ENCODE peak calls at places on chromosome 18, in five cellular contexts. F, W, O, K and J are unnamed samples.

GRCh38 chr18:5451130-5451529 is 92.7 kb downstream of the EPB41L3 start:
- DNase-seq in W (no peak), O (no peak), F (no peak), K (no peak), J (no peak)

GRCh38 chr18:22172594-22173049 is 3.2 kb downstream of the GATA6 start:
- DNase-seq in W (peak), K (no peak), O (no peak), F (no peak), J (peak)

GRCh38 chr18:9441061-9441460 is 34.3 kb upstream of the RALBP1 start:
- DNase-seq in O (no peak), W (no peak), F (no peak), K (no peak), J (no peak)

GRCh38 chr18:46706968-46707367 is 49.9 kb downstream of the ST8SIA5 start:
- DNase-seq in F (peak), K (no peak), O (no peak), W (no peak), J (no peak)

GRCh38 chr18:51751901-51752300 is 554.4 kb upstream of the MEX3C start:
- DNase-seq in W (no peak), K (no peak), O (no peak), F (no peak), J (no peak)

GRCh38 chr18:5966514-5966913 is 71.2 kb upstream of the TMEM200C start:
- DNase-seq in K (no peak), F (no peak), O (no peak), W (no peak), J (no peak)

GRCh38 chr18:1663879-1664705 is 759.4 kb downstream of the ADCYAP1 start:
- DNase-seq in F (peak), W (peak), O (peak), K (no peak), J (peak)

GRCh38 chr18:59736061-59736460 is 38.8 kb upstream of the CCBE1 start:
- DNase-seq in K (no peak), O (no peak), W (no peak), F (no peak), J (no peak)

GRCh38 chr18:46335551-46336059 is 231.4 kb downstream of the HAUS1 start:
- DNase-seq in O (peak), W (no peak), F (no peak), K (no peak), J (no peak)

GRCh38 chr18:37668971-37669747 is 103.6 kb upstream of the CELF4 start:
- DNase-seq in W (no peak), F (no peak), O (no peak), K (no peak), J (peak)

GRCh38 chr18:42364042-42364441 is 409.0 kb downstream of the PIK3C3 start:
- DNase-seq in O (no peak), F (no peak), K (no peak), W (no peak), J (no peak)

GRCh38 chr18:10689231-10689953 is 163.6 kb downstream of the NAPG start:
- DNase-seq in F (no peak), O (no peak), W (no peak), K (no peak), J (peak)

GRCh38 chr18:8984131-8984670 is 118.3 kb upstream of the NDUFV2 start:
- DNase-seq in K (no peak), W (no peak), O (no peak), F (no peak), J (no peak)

GRCh38 chr18:76491801-76492668 is 3.0 kb downstream of the ZNF516 start:
- DNase-seq in F (peak), O (peak), K (peak), W (peak), J (peak)

GRCh38 chr18:55414475-55414874 is 173.5 kb downstream of the TCF4 start:
- DNase-seq in K (no peak), F (no peak), W (no peak), O (no peak), J (no peak)

GRCh38 chr18:46858290-46858689 is 59.0 kb downstream of the PIAS2 start:
- DNase-seq in F (no peak), O (no peak), K (no peak), W (no peak), J (no peak)

GRCh38 chr18:74368901-74369705 is 53.5 kb downstream of the C18orf63 start:
- DNase-seq in K (no peak), F (no peak), O (no peak), W (no peak), J (no peak)

GRCh38 chr18:75290737-75291358 is 80.3 kb downstream of the TSHZ1 start:
- DNase-seq in F (no peak), K (no peak), O (no peak), W (no peak), J (no peak)

GRCh38 chr18:46917108-46917807 is at the start of the genes KATNAL2 and PIAS2:
- DNase-seq in W (peak), F (peak), O (peak), K (peak), J (peak)

GRCh38 chr18:23740105-23740830 is 51.0 kb downstream of the LAMA3 start:
- DNase-seq in O (no peak), K (no peak), F (peak), W (no peak), J (peak)

GRCh38 chr18:72174972-72175649 is 369.0 kb downstream of the CBLN2 start:
- DNase-seq in O (no peak), W (no peak), F (no peak), K (no peak), J (no peak)

GRCh38 chr18:10499230-10499629 is 26.6 kb upstream of the NAPG start:
- DNase-seq in O (no peak), W (no peak), K (no peak), F (no peak), J (no peak)

GRCh38 chr18:9755603-9756002 is 47.5 kb downstream of the RAB31 start:
- DNase-seq in F (peak), O (no peak), W (no peak), K (no peak), J (peak)

GRCh38 chr18:54215069-54215468 is 9.4 kb downstream of the MBD2 start:
- DNase-seq in K (no peak), W (no peak), O (no peak), F (peak), J (peak)

GRCh38 chr18:32049393-32050161 is 31.0 kb downstream of the RNF125 start:
- DNase-seq in K (peak), W (peak), O (peak), F (peak), J (no peak)
- H3K4me3 ChIP-seq in K (no peak), W (no peak), O (no peak), F (no peak), J (no peak)

DNA sequence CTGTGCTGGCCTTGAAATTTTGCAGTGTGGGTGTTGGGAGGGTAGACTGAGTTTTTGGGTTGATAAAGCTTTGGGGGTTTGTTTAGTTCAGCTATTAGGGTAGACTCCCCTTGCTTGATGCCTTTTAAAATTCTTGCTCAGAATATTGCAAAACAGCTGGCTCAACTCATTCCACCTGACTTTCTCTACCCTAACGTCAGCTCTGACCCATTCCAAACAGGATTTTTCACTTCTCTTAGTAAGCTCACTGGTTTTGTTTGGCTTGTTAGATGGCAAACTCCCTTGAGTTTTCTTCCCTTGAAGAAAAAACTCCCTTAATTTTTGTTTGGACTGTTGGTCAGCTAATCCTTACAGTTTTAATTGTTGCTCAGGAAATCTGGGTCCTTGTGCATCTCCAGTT is 195.1 kb upstream of the DTNA start:
- DNase-seq in F (no peak), K (no peak), W (no peak), O (no peak), J (no peak)
- TF ChIP-seq CTCF in F (no peak), K (no peak), W (no peak), O (no peak), J (no peak)

GRCh38 chr18:26747131-26747475 is 118.4 kb downstream of the AQP4 start:
- DNase-seq in O (no peak), W (no peak), K (no peak), F (no peak), J (no peak)
- H3K4me3 ChIP-seq in O (no peak), W (no peak), K (no peak), F (no peak), J (no peak)

GRCh38 chr18:11714244-11714918 is 25.3 kb downstream of the GNAL start:
- DNase-seq in O (no peak), K (no peak), F (no peak), W (no peak), J (no peak)

GRCh38 chr18:11721720-11722119 is 32.7 kb downstream of the GNAL start:
- DNase-seq in W (no peak), K (no peak), O (no peak), F (no peak), J (no peak)

GRCh38 chr18:11713756-11714155 is 24.7 kb downstream of the GNAL start:
- DNase-seq in F (no peak), W (no peak), K (no peak), O (no peak), J (no peak)

GRCh38 chr18:11719621-11720020 is 30.6 kb downstream of the GNAL start:
- DNase-seq in K (no peak), O (no peak), W (no peak), F (no peak), J (no peak)

GRCh38 chr18:11719050-11719449 is 30.0 kb downstream of the GNAL start:
- DNase-seq in W (no peak), O (no peak), F (no peak), K (no peak), J (no peak)
- TF ChIP-seq CTCF in W (no peak), O (no peak), F (no peak), K (no peak), J (no peak)

GRCh38 chr18:48940854-48941531 is 9.8 kb downstream of the SMAD7 start:
- DNase-seq in K (peak), W (no peak), O (no peak), F (no peak), J (no peak)
- H3K4me3 ChIP-seq in K (no peak), W (no peak), O (peak), F (peak), J (peak)

GRCh38 chr18:12991839-12992216 is 666 bp downstream of the CEP192 start:
- DNase-seq in K (no peak), W (no peak), O (no peak), F (peak), J (peak)

GRCh38 chr18:12989397-12990127 is 1.6 kb upstream of the CEP192 start:
- DNase-seq in W (no peak), K (no peak), O (peak), F (no peak), J (no peak)

GRCh38 chr18:12990128-12990485 is 1.1 kb upstream of the CEP192 start:
- DNase-seq in O (no peak), F (peak), W (no peak), K (no peak), J (no peak)

GRCh38 chr18:12990662-12990976 is 543 bp upstream of the CEP192 start:
- DNase-seq in K (no peak), F (no peak), O (no peak), W (no peak), J (no peak)

DNA sequence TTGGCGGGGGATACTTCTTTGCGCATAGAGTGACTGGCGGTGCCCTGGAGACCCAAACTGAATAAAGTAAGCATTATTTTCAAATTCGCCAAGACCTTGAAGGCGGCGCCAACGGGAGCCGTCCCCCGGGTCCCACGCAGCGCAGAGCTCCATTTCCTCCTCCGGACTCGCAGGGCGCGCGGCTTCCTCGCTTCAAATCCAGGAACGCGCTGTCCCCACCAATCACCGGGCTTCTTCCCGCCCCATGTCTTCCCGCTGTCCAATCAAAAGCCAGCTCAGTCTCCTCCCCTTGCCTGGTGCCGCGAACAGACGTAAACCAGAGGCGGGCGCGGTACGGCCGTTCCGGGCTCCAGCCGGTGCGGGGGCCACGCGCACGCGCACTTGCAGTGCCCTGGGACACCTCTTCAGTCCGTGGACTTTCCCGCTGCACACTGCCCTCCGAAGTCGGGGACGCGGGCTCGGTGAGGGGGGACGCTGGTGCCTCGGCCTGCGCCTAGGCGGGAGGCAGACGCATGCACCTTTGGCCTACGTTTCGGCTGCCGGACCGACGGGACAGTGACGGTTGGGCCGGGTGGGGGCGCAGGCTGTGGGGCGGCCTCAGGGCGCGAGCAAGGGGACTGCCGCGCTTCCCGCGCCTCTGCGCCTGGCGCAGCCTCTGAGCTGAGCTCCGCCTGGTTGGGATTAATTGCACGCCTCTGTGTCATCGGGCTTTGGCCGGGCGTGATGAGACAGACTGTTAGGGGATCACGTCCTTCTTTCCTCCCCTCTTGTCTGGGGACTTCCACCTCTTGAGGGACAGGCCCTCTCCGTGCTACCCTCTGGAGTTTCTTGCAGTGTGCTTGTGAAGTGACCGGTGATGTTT is at the start of gene CEP192:
- DNase-seq in W (peak), O (peak), K (peak), F (peak), J (peak)
- TF ChIP-seq CTCF in W (peak), O (no peak), K (peak), F (no peak), J (no peak)